ENCODE peak calls at places on chromosomes 1 and 21, in four cellular contexts. One of them, this sample, is unnamed. For H3K79me2, the result is how much of the 10 kb centered on the place peaks cover.

GRCh38 chr1:199113265-199113869 is 474.5 kb downstream of the PTPRC start:
- DNase-seq in GM12878: peak
- DNase-seq in HepG2: peak
- DNase-seq in K562: no peak
- DNase-seq in this sample: peak

GRCh38 chr1:1440941-1441888 is 5.7 kb downstream of the VWA1 start:
- DNase-seq in GM12878: no peak
- DNase-seq in HepG2: peak
- DNase-seq in K562: peak
- DNase-seq in this sample: peak

GRCh38 chr1:74334147-74334546 is 99.0 kb downstream of the TNNI3K start:
- DNase-seq in GM12878: no peak
- DNase-seq in HepG2: no peak
- DNase-seq in K562: no peak
- DNase-seq in this sample: no peak

GRCh38 chr1:27650527-27651175 is 15.7 kb upstream of the FGR start:
- DNase-seq in GM12878: no peak
- DNase-seq in HepG2: peak
- DNase-seq in K562: no peak
- DNase-seq in this sample: peak

GRCh38 chr21:14487490-14488432 is 58.4 kb downstream of the SAMSN1 start:
- DNase-seq in GM12878: no peak
- DNase-seq in HepG2: no peak
- DNase-seq in K562: no peak
- DNase-seq in this sample: no peak

GRCh38 chr1:192303029-192303428 is 13.8 kb upstream of the RGS21 start:
- DNase-seq in GM12878: no peak
- DNase-seq in HepG2: no peak
- DNase-seq in K562: no peak
- DNase-seq in this sample: no peak

GRCh38 chr21:46173573-46173972 is 10.7 kb downstream of the SPATC1L start:
- DNase-seq in GM12878: no peak
- DNase-seq in HepG2: no peak
- DNase-seq in K562: no peak
- DNase-seq in this sample: no peak

GRCh38 chr1:159598196-159598595 is 10.6 kb downstream of the APCS start:
- DNase-seq in GM12878: no peak
- DNase-seq in HepG2: peak
- DNase-seq in K562: no peak
- DNase-seq in this sample: peak

GRCh38 chr1:88892146-88892877 is 945 bp upstream of the GTF2B start:
- DNase-seq in GM12878: no peak
- DNase-seq in HepG2: peak
- DNase-seq in K562: no peak
- DNase-seq in this sample: peak

GRCh38 chr1:43764581-43764980 is 57.2 kb downstream of the ST3GAL3 start:
- DNase-seq in GM12878: no peak
- DNase-seq in HepG2: no peak
- DNase-seq in K562: no peak
- DNase-seq in this sample: no peak

GRCh38 chr1:88595355-88595754 is 88.7 kb upstream of the PKN2 start:
- DNase-seq in GM12878: peak
- DNase-seq in HepG2: peak
- DNase-seq in K562: peak
- DNase-seq in this sample: peak

GRCh38 chr21:22201669-22202068 is 1203.5 kb downstream of the NCAM2 start:
- DNase-seq in GM12878: no peak
- DNase-seq in HepG2: no peak
- DNase-seq in K562: no peak
- DNase-seq in this sample: no peak

GRCh38 chr1:87291107-87291506 is 37.6 kb upstream of the LMO4 start:
- DNase-seq in GM12878: no peak
- DNase-seq in HepG2: no peak
- DNase-seq in K562: no peak
- DNase-seq in this sample: no peak

GRCh38 chr1:111733183-111733995 is 5.8 kb downstream of the INKA2 start:
- DNase-seq in GM12878: no peak
- DNase-seq in HepG2: peak
- DNase-seq in K562: peak
- DNase-seq in this sample: peak

GRCh38 chr1:20829531-20829930 is 42.4 kb upstream of the HP1BP3 start:
- DNase-seq in GM12878: no peak
- DNase-seq in HepG2: no peak
- DNase-seq in K562: no peak
- DNase-seq in this sample: no peak

GRCh38 chr1:157377216-157377821 is 175.0 kb downstream of the FCRL5 start:
- DNase-seq in GM12878: no peak
- DNase-seq in HepG2: peak
- DNase-seq in K562: peak
- DNase-seq in this sample: peak

GRCh38 chr1:44802306-44803061 is 2.3 kb downstream of the PLK3 start:
- DNase-seq in GM12878: no peak
- DNase-seq in HepG2: no peak
- DNase-seq in K562: peak
- DNase-seq in this sample: no peak

GRCh38 chr1:171983584-171983983 is 142.3 kb downstream of the DNM3 start:
- DNase-seq in GM12878: no peak
- DNase-seq in HepG2: no peak
- DNase-seq in K562: no peak
- DNase-seq in this sample: peak

GRCh38 chr1:150009604-150010387 is 730 bp downstream of the OTUD7B start:
- DNase-seq in GM12878: no peak
- DNase-seq in HepG2: peak
- DNase-seq in K562: peak
- DNase-seq in this sample: peak

GRCh38 chr1:209704584-209704983 is at the start of gene HSD11B1:
- DNase-seq in GM12878: no peak
- DNase-seq in HepG2: no peak
- DNase-seq in K562: no peak
- DNase-seq in this sample: no peak

GRCh38 chr1:228938248-228938891 is 203.1 kb downstream of the RHOU start:
- DNase-seq in GM12878: no peak
- DNase-seq in HepG2: peak
- DNase-seq in K562: no peak
- DNase-seq in this sample: peak

GRCh38 chr1:111372336-111372965 is 55.1 kb downstream of the OVGP1 start:
- DNase-seq in GM12878: no peak
- DNase-seq in HepG2: no peak
- DNase-seq in K562: no peak
- DNase-seq in this sample: no peak

GRCh38 chr21:32790626-32791025 is 19.1 kb upstream of the PAXBP1 start:
- DNase-seq in GM12878: no peak
- DNase-seq in HepG2: no peak
- DNase-seq in K562: no peak
- DNase-seq in this sample: no peak

GRCh38 chr21:42079008-42079938 is 8.2 kb downstream of the UMODL1 start:
- DNase-seq in GM12878: no peak
- DNase-seq in HepG2: no peak
- DNase-seq in K562: no peak
- DNase-seq in this sample: no peak

GRCh38 chr1:59743324-59744108 is 71.2 kb upstream of the HOOK1 start:
- DNase-seq in GM12878: no peak
- DNase-seq in HepG2: no peak
- DNase-seq in K562: no peak
- DNase-seq in this sample: peak

GRCh38 chr1:100428160-100428559 is 75.9 kb downstream of the CDC14A start:
- DNase-seq in GM12878: no peak
- DNase-seq in HepG2: no peak
- DNase-seq in K562: no peak
- DNase-seq in this sample: no peak

GRCh38 chr1:199490804-199491527 is 536.5 kb upstream of the NR5A2 start:
- DNase-seq in GM12878: no peak
- DNase-seq in HepG2: no peak
- DNase-seq in K562: no peak
- DNase-seq in this sample: no peak

GRCh38 chr1:246540738-246541491 is 25.1 kb downstream of the TFB2M start:
- DNase-seq in GM12878: no peak
- DNase-seq in HepG2: no peak
- DNase-seq in K562: no peak
- DNase-seq in this sample: no peak

GRCh38 chr1:203628185-203628996 is 1.8 kb downstream of the ATP2B4 start:
- DNase-seq in GM12878: no peak
- DNase-seq in HepG2: no peak
- DNase-seq in K562: no peak
- DNase-seq in this sample: peak

GRCh38 chr1:185155600-185156320 is 993 bp downstream of the TRMT1L start:
- DNase-seq in GM12878: peak
- DNase-seq in HepG2: no peak
- DNase-seq in K562: no peak
- DNase-seq in this sample: no peak

GRCh38 chr1:241950390-241950789 is 7.2 kb upstream of the BECN2 start:
- DNase-seq in GM12878: no peak
- DNase-seq in HepG2: no peak
- DNase-seq in K562: no peak
- DNase-seq in this sample: no peak
- TF ChIP-seq MYC in GM12878: no peak
- TF ChIP-seq MYC in HepG2: no peak
- TF ChIP-seq MYC in K562: no peak
- TF ChIP-seq MYC in this sample: no peak

DNA sequence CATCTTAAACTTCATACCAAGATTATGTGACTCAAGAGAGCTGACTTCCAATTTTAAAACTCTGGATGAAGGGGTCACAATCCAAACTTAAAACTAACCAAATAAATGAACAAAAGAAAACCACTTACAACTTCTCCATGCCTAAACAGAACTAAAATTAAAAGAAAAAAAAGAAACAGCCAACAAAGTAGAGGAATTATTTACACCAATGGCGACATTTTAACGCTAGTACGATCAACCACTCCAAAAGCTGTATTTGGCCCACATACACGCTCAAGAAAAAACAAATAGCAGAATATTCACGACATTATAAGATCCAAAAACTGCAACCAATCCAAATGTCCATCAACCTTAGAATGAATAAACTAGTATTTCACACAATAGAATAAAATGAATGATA is 42.4 kb downstream of the ENAH start:
- DNase-seq in GM12878: no peak
- DNase-seq in HepG2: no peak
- DNase-seq in K562: no peak
- DNase-seq in this sample: no peak
- H3K79me2 ChIP-seq in GM12878: under half
- H3K79me2 ChIP-seq in HepG2: half or more
- H3K79me2 ChIP-seq in K562: under half
- H3K79me2 ChIP-seq in this sample: half or more

GRCh38 chr1:8014381-8014988 is 11.6 kb downstream of the ERRFI1 start:
- DNase-seq in GM12878: no peak
- DNase-seq in HepG2: no peak
- DNase-seq in K562: peak
- DNase-seq in this sample: no peak
- H3K27ac ChIP-seq in GM12878: no peak
- H3K27ac ChIP-seq in HepG2: peak
- H3K27ac ChIP-seq in K562: no peak
- H3K27ac ChIP-seq in this sample: peak

GRCh38 chr1:232034547-232034946 is 408.0 kb downstream of the DISC1 start:
- DNase-seq in GM12878: no peak
- DNase-seq in HepG2: no peak
- DNase-seq in K562: no peak
- DNase-seq in this sample: no peak

GRCh38 chr1:232039303-232039702 is 412.7 kb downstream of the DISC1 start:
- DNase-seq in GM12878: no peak
- DNase-seq in HepG2: no peak
- DNase-seq in K562: no peak
- DNase-seq in this sample: no peak

GRCh38 chr1:232037774-232038388 is 411.3 kb downstream of the DISC1 start:
- DNase-seq in GM12878: no peak
- DNase-seq in HepG2: no peak
- DNase-seq in K562: no peak
- DNase-seq in this sample: no peak

GRCh38 chr1:232038704-232039103 is 412.1 kb downstream of the DISC1 start:
- DNase-seq in GM12878: no peak
- DNase-seq in HepG2: no peak
- DNase-seq in K562: no peak
- DNase-seq in this sample: peak

GRCh38 chr1:232036161-232036942 is 409.8 kb downstream of the DISC1 start:
- DNase-seq in GM12878: no peak
- DNase-seq in HepG2: no peak
- DNase-seq in K562: no peak
- DNase-seq in this sample: no peak
- TF ChIP-seq MYC in GM12878: no peak
- TF ChIP-seq MYC in HepG2: no peak
- TF ChIP-seq MYC in K562: no peak
- TF ChIP-seq MYC in this sample: no peak

DNA sequence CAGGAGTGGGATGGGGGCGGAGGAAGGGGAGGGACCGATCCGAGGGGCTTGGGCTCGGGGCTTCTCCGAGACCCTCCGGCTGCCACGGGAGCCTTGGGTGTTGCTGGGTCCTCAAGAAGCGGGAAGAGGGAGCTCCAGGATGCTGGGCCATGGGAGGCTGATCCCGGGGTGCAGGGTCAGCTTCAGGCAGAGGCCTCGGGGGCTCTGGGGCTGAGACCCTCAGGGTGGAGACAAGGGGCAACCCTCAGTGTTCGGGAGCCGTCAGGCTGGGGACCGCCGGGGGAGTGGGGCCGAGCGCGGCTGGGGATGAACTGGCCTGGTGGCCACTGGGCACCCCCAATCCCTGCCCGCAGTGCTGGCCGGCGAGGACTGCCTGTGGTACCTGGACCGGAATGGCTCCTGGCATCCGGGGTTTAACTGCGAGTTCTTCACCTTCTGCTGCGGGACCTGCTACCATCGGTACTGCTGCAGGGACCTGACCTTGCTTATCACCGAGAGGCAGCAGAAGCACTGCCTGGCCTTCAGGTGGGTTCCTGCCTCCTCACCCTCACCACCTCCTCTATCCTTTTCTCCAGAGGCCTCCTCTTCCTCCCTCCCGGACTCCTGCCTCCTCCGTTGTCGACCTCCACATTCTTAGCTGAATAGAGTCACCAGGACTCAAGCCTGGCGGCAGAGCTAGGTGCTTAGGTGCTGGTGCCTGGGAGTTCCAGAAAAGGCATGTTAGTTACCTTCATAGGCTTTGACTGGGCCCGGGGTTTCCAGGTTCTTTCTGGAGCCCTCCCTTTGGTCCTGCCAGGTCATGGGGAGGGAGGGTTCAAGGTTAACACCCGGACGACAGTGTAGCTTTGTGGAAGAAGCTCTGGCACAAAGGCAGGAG is 632 bp downstream of the SHISA4 start:
- DNase-seq in GM12878: no peak
- DNase-seq in HepG2: no peak
- DNase-seq in K562: no peak
- DNase-seq in this sample: no peak
- H3K79me2 ChIP-seq in GM12878: under half
- H3K79me2 ChIP-seq in HepG2: under half
- H3K79me2 ChIP-seq in K562: under half
- H3K79me2 ChIP-seq in this sample: under half

GRCh38 chr1:217660353-217661062 is 29.4 kb downstream of the SPATA17 start:
- DNase-seq in GM12878: no peak
- DNase-seq in HepG2: peak
- DNase-seq in K562: no peak
- DNase-seq in this sample: peak
- H3K27ac ChIP-seq in GM12878: no peak
- H3K27ac ChIP-seq in HepG2: no peak
- H3K27ac ChIP-seq in K562: no peak
- H3K27ac ChIP-seq in this sample: no peak